ENCODE peak calls at places on chromosomes 7 and 10, in seven cellular contexts. I, F, E, W, P, K and Z are unnamed samples.

GRCh38 chr10:69899727-69900595 is 98.3 kb downstream of the COL13A1 start:
- DNase-seq in E (no peak), K (peak), P (no peak), W (no peak), F (peak), I (no peak), Z (no peak)

GRCh38 chr10:61903991-61904350 is 2.5 kb downstream of the ARID5B start:
- DNase-seq in E (no peak), I (no peak), P (no peak), K (no peak), F (no peak), W (no peak), Z (no peak)

GRCh38 chr7:24748521-24748920 is 8.7 kb downstream of the GSDME start:
- DNase-seq in W (no peak), P (no peak), K (no peak), I (no peak), F (no peak), E (no peak), Z (no peak)

GRCh38 chr10:78763651-78764395 is 304.9 kb upstream of the ZMIZ1 start:
- DNase-seq in P (no peak), I (no peak), K (no peak), F (no peak), E (peak), W (no peak), Z (no peak)

GRCh38 chr10:4506087-4506486 is 319.9 kb upstream of the AKR1E2 start:
- DNase-seq in I (no peak), K (no peak), W (no peak), P (no peak), F (no peak), E (no peak), Z (no peak)

GRCh38 chr7:17769918-17770317 is 170.4 kb downstream of the SNX13 start:
- DNase-seq in I (peak), E (peak), P (peak), F (peak), K (peak), W (no peak), Z (no peak)

GRCh38 chr10:106440355-106440754 is 724.2 kb downstream of the SORCS1 start:
- DNase-seq in P (no peak), K (no peak), W (no peak), I (no peak), E (no peak), F (no peak), Z (no peak)

GRCh38 chr7:49812534-49812933 is 39.1 kb downstream of the VWC2 start:
- DNase-seq in I (no peak), F (no peak), K (no peak), E (no peak), W (no peak), P (no peak), Z (no peak)

GRCh38 chr10:6878067-6878412 is 298.0 kb upstream of the PRKCQ start:
- DNase-seq in K (no peak), W (no peak), E (no peak), F (no peak), P (no peak), I (no peak), Z (no peak)
- TF ChIP-seq CTCF in K (no peak), W (no peak), E (no peak), F (no peak), P (no peak), I (no peak), Z (no peak)

GRCh38 chr7:78316110-78316509 is 517.5 kb downstream of the PHTF2 start:
- DNase-seq in K (no peak), P (no peak), E (no peak), W (no peak), F (no peak), I (no peak), Z (no peak)

GRCh38 chr7:78306631-78307030 is 508.1 kb downstream of the PHTF2 start:
- DNase-seq in I (no peak), E (no peak), W (no peak), F (no peak), P (no peak), K (no peak), Z (no peak)

GRCh38 chr7:78307892-78308291 is 509.3 kb downstream of the PHTF2 start:
- DNase-seq in P (no peak), I (no peak), K (no peak), W (no peak), E (no peak), F (no peak), Z (no peak)

GRCh38 chr7:78315119-78315518 is 516.5 kb downstream of the PHTF2 start:
- DNase-seq in K (no peak), E (no peak), P (no peak), I (no peak), F (no peak), W (no peak), Z (no peak)

DNA sequence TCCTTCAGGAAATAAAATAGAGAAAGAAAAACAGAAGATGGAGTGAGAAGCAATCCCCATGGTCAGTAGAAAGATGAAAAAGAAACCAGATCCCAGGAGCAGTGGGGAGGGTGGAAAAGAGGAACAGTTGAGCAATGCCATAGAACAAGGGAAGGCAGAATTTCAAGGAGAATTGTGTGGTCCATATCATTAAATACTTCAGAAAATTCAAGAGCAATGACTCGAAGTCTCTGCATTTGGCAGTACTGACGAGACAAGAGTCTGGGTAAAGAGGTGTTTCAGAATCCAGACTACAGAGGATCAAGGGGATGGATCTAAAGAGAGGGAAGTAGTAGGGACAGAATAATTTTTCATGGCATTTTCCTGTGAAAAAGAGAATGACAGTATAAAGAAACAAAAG is 512.6 kb downstream of the PHTF2 start:
- DNase-seq in K (no peak), W (no peak), F (no peak), P (no peak), E (no peak), I (no peak), Z (no peak)
- H3K4me3 ChIP-seq in K (no peak), W (no peak), F (no peak), P (no peak), E (no peak), I (no peak), Z (no peak)

DNA sequence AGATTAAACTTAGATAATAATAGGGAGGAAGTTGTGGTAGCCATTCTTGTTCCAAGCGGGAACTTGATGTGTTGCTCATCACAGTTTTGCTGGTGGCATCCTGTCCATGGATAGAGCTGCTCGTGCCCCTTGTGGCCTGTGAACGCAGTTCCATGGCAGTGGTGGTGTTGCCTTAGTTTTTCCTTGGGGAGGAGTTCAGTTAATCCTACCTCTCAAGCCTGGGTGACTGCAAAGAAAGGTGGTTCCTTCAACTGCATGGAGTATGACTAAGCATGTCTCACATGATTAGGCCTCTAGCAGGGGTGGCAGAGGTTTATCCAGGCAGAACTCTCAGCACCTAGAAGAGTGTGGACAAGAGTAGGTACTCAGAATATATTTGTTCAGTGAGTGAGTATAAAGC is 99.7 kb downstream of the MAPK8 start:
- DNase-seq in I (peak), P (no peak), E (no peak), F (no peak), W (no peak), K (no peak), Z (no peak)
- TF ChIP-seq CTCF in I (no peak), P (no peak), E (no peak), F (no peak), W (no peak), K (no peak), Z (no peak)

GRCh38 chr10:132421377-132422168 is 24.6 kb downstream of the PWWP2B start:
- DNase-seq in E (peak), W (no peak), F (peak), I (peak), P (no peak), K (no peak), Z (no peak)
- H3K4me3 ChIP-seq in E (no peak), W (peak), F (no peak), I (no peak), P (no peak), K (no peak), Z (no peak)

GRCh38 chr10:125159932-125160855 is at the start of gene CTBP2:
- DNase-seq in I (peak), E (peak), K (no peak), P (no peak), F (peak), W (peak), Z (no peak)

GRCh38 chr10:125162181-125162906 is 2.0 kb upstream of the CTBP2 start:
- DNase-seq in E (no peak), K (no peak), I (peak), F (no peak), W (peak), P (no peak), Z (no peak)

GRCh38 chr10:125159486-125159931 is 854 bp downstream of the CTBP2 start:
- DNase-seq in E (no peak), W (peak), I (peak), P (no peak), K (no peak), F (peak), Z (no peak)

GRCh38 chr10:125161570-125162139 is 1.3 kb upstream of the CTBP2 start:
- DNase-seq in F (peak), K (peak), E (no peak), P (no peak), I (peak), W (peak), Z (no peak)

DNA sequence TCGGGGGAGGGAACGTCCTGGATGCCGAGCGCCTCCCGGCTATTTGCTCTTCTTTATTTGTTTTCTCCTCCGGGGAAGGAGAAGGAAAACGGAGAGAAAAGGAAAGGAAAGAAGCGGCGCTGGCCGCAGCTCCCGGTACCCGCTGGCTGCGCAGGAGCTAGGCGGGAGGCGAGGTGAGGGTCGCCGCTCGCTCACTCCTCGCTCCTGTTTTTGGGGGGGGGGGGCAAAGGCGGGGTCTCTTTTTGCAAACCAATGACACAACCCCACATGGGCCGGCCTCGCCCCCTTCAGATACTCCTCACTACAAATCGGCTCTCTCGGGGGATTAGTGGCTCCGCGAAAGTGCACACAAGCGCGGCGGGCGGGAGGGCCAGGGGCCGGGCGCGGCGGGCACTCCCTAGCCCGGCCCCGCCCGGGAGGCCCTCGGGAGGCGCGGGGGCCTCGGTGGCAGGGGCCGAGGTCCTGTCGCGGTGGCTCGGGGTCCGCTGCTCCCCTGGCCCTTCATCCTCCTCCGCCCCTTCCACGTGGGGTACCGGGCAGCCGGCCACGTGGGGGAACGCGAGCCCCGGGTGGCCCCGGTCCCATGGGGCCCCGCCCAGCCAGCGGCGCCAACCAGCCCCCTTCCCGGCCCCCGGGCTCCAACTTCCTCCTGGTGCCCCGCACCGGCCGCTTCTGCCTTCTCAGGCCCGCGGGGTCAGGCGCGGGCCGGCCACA is 650 bp upstream of the CTBP2 start:
- DNase-seq in I (peak), K (peak), F (peak), P (no peak), E (peak), W (peak), Z (no peak)
- TF ChIP-seq CTCF in I (no peak), K (no peak), F (peak), P (no peak), E (peak), W (peak), Z (no peak)

GRCh38 chr7:142788303-142789286 is 17.8 kb downstream of the PRSS2 start:
- DNase-seq in F (no peak), K (no peak), E (no peak), I (no peak), W (no peak), P (no peak), Z (no peak)
- H3K4me3 ChIP-seq in F (no peak), K (no peak), E (no peak), I (no peak), W (peak), P (peak), Z (no peak)